ENCODE peak calls at places on chromosomes 2 and 18, in eight cellular contexts. J is HepG2, E is transverse colon, V is stomach, X is adrenal gland, P is Peyer's patch, K is HCT116, Q is heart left ventricle. W is an unnamed sample. For H3K4me1, the result is how much of the 10 kb centered on the place peaks cover.

GRCh38 chr2:9538000-9538507 is 17.6 kb downstream of the ADAM17 start:
- DNase-seq in J (no peak), E (no peak), V (no peak), X (no peak), P (no peak), K (no peak), Q (no peak), W (no peak)

GRCh38 chr2:65430515-65431416 is 1.6 kb downstream of the SPRED2 start:
- DNase-seq in J (peak), E (peak), V (peak), X (peak), P (peak), K (peak), Q (peak), W (peak)

GRCh38 chr2:67694464-67694863 is 297.3 kb downstream of the ETAA1 start:
- DNase-seq in J (no peak), E (no peak), V (no peak), X (peak), P (no peak), K (no peak), Q (no peak), W (no peak)

GRCh38 chr2:110852541-110853263 is 120.3 kb downstream of the ACOXL start:
- DNase-seq in J (no peak), E (no peak), V (no peak), X (no peak), P (no peak), K (no peak), Q (no peak), W (no peak)

GRCh38 chr18:69895081-69896047 is 52.3 kb downstream of the CD226 start:
- DNase-seq in J (no peak), E (no peak), V (no peak), X (no peak), P (no peak), K (no peak), Q (no peak), W (no peak)

GRCh38 chr2:212686285-212686895 is 147.8 kb upstream of the ERBB4 start:
- DNase-seq in J (peak), E (peak), V (peak), X (peak), P (no peak), K (peak), Q (peak), W (peak)

GRCh38 chr2:124810132-124810531 is 785.0 kb downstream of the CNTNAP5 start:
- DNase-seq in J (peak), E (peak), V (no peak), X (peak), P (no peak), K (no peak), Q (peak), W (no peak)

GRCh38 chr18:76803814-76804213 is 18.5 kb upstream of the ZNF236 start:
- DNase-seq in J (peak), E (peak), V (peak), X (peak), P (no peak), K (no peak), Q (peak), W (peak)

GRCh38 chr2:43454791-43455190 is 141.0 kb downstream of the THADA start:
- DNase-seq in J (no peak), E (no peak), V (no peak), X (no peak), P (no peak), K (no peak), Q (no peak), W (no peak)

GRCh38 chr18:4869101-4869500 is 328.0 kb downstream of the AKAIN1 start:
- DNase-seq in J (no peak), E (no peak), V (no peak), X (no peak), P (no peak), K (no peak), Q (no peak), W (no peak)

GRCh38 chr18:62420513-62421209 is 95.6 kb downstream of the TNFRSF11A start:
- DNase-seq in J (peak), E (peak), V (peak), X (no peak), P (no peak), K (no peak), Q (no peak), W (no peak)
- TF ChIP-seq POLR2A in J (peak), E (peak), V (no peak), X (no peak), P (no peak), K (no peak), Q (no peak), W (no peak)

DNA sequence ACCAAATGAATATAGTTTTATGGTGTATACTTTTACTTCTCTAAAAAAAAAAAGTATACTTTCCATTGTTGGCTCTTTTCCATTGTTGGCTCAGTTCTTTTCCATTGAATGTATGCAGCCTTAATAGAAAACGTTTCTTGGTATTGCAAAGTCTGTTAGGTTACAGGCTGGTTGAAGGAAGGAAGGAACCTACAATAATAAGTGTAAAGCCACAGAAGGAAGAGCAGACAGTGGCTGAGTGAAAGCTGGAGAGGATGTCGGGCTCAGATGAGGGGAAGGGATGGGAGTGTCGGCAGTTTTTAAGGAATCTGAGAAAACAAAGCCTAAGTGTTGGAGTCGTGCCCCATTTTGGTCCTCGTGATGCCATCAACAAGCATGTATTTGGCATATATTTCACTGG is 6.8 kb downstream of the COPS8 start:
- DNase-seq in J (no peak), E (no peak), V (no peak), X (no peak), P (no peak), K (no peak), Q (no peak), W (no peak)
- H3K27ac ChIP-seq in J (no peak), E (peak), V (no peak), X (no peak), P (no peak), K (no peak), Q (peak), W (peak)

GRCh38 chr2:239758325-239758877 is 266.7 kb downstream of the NDUFA10 start:
- DNase-seq in J (no peak), E (no peak), V (no peak), X (no peak), P (no peak), K (no peak), Q (no peak), W (no peak)
- H3K4me1 ChIP-seq in J (under half), E (under half), V (under half), X (under half), P (under half), K (under half), Q (under half), W (under half)

GRCh38 chr2:239625913-239626734 is 225.3 kb upstream of the HDAC4 start:
- DNase-seq in J (no peak), E (no peak), V (no peak), X (no peak), P (no peak), K (no peak), Q (no peak), W (no peak)
- TF ChIP-seq POLR2A in J (no peak), E (no peak), V (no peak), X (no peak), P (no peak), K (no peak), Q (no peak), W (no peak)

GRCh38 chr2:37796481-37796880 is 125.0 kb upstream of the CDC42EP3 start:
- DNase-seq in J (no peak), E (no peak), V (no peak), X (no peak), P (no peak), K (no peak), Q (no peak), W (no peak)

GRCh38 chr2:37797081-37797480 is 125.6 kb upstream of the CDC42EP3 start:
- DNase-seq in J (no peak), E (no peak), V (no peak), X (no peak), P (no peak), K (no peak), Q (no peak), W (no peak)

GRCh38 chr2:37794717-37795116 is 123.3 kb upstream of the CDC42EP3 start:
- DNase-seq in J (no peak), E (no peak), V (no peak), X (no peak), P (no peak), K (no peak), Q (no peak), W (no peak)

GRCh38 chr2:37795456-37795855 is 124.0 kb upstream of the CDC42EP3 start:
- DNase-seq in J (no peak), E (no peak), V (no peak), X (no peak), P (no peak), K (no peak), Q (no peak), W (no peak)

GRCh38 chr2:37795938-37796337 is 124.5 kb upstream of the CDC42EP3 start:
- DNase-seq in J (no peak), E (no peak), V (no peak), X (no peak), P (no peak), K (no peak), Q (no peak), W (no peak)
- H3K27ac ChIP-seq in J (no peak), E (peak), V (no peak), X (no peak), P (no peak), K (no peak), Q (no peak), W (no peak)

GRCh38 chr2:38446972-38447561 is 70.0 kb upstream of the ATL2 start:
- DNase-seq in J (no peak), E (no peak), V (no peak), X (no peak), P (no peak), K (no peak), Q (no peak), W (no peak)

GRCh38 chr2:38448692-38449405 is 71.8 kb upstream of the ATL2 start:
- DNase-seq in J (no peak), E (no peak), V (no peak), X (no peak), P (no peak), K (no peak), Q (no peak), W (no peak)

GRCh38 chr2:38444247-38444646 is 67.2 kb upstream of the ATL2 start:
- DNase-seq in J (no peak), E (no peak), V (no peak), X (no peak), P (no peak), K (peak), Q (no peak), W (no peak)

GRCh38 chr2:38443021-38443541 is 66.0 kb upstream of the ATL2 start:
- DNase-seq in J (no peak), E (no peak), V (peak), X (no peak), P (no peak), K (peak), Q (peak), W (no peak)

GRCh38 chr2:38446418-38446817 is 69.3 kb upstream of the ATL2 start:
- DNase-seq in J (no peak), E (no peak), V (no peak), X (no peak), P (no peak), K (no peak), Q (no peak), W (no peak)
- H3K4me1 ChIP-seq in J (under half), E (under half), V (under half), X (under half), P (under half), K (under half), Q (under half), W (under half)

GRCh38 chr18:808502-808901 is 3.5 kb downstream of the YES1 start:
- DNase-seq in J (no peak), E (no peak), V (no peak), X (no peak), P (no peak), K (no peak), Q (no peak), W (no peak)
- TF ChIP-seq POLR2A in J (no peak), E (no peak), V (no peak), X (no peak), P (no peak), K (no peak), Q (no peak), W (no peak)

DNA sequence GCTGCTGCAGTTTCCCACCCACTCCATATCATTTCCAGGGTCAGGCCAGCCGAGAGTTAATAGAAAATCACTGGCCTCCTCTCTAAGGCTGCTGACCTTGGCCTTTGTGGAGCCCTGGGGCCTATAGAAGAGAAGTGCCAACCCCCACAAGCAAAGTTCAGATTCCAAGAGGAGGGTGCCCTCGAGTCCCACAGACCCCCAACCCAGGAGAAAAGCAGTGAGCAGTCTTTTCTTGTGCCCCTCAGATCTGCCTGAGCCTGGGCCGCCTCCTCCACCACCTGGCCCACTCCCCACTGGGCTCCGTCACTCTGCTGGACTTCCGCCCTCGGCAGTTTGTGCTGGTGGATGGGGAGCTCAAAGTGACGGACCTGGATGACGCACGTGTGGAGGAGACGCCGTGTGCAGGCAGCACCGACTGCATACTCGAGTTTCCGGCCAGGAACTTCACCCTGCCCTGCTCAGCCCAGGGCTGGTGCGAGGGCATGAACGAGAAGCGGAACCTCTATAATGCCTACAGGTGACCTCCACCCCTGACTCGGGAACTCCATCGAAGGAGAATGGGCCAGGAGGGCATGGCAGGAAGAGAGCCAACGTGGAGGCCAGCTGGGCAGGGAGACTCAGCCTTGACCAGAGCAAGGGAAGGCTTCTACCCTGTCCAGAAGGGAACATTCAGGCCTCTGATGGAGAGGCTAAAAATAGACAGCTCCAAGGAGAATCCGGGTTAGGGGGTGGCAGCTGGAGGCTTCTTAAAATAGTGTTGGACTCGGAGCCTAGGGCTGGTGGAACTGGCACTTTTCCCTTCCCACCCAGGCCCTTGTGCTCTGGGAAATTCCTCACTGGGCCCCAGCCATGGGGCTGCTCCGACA is 6.2 kb downstream of the PKDCC start:
- DNase-seq in J (peak), E (peak), V (no peak), X (no peak), P (peak), K (no peak), Q (peak), W (peak)
- H3K27ac ChIP-seq in J (peak), E (peak), V (no peak), X (peak), P (peak), K (no peak), Q (peak), W (peak)

GRCh38 chr18:26757263-26758019 is 108.1 kb downstream of the AQP4 start:
- DNase-seq in J (no peak), E (peak), V (peak), X (no peak), P (no peak), K (no peak), Q (no peak), W (no peak)
- H3K4me1 ChIP-seq in J (under half), E (under half), V (under half), X (under half), P (under half), K (under half), Q (under half), W (under half)